ENCODE peak calls at places on chromosomes 5 and 9, in nine cellular contexts. A is GM12878, E is PC-3, W is psoas muscle, P is ovary, L is lung, Z is mucosa of descending colon, Q is colonic mucosa, K is heart left ventricle. B is an unnamed sample.

GRCh38 chr5:158060216-158060615 is 201.3 kb upstream of the CLINT1 start:
- DNase-seq in A (no peak), E (peak; percentile 68), W (no peak), P (no peak), L (no peak), Z (no peak), Q (no peak), K (no peak), B (no peak)

GRCh38 chr5:15383469-15383868 is 116.5 kb upstream of the FBXL7 start:
- DNase-seq in A (no peak), E (peak; percentile 34), W (no peak), P (no peak), L (no peak), Z (no peak), Q (no peak), K (no peak), B (peak; percentile 22)

GRCh38 chr9:22119537-22120167 is 110.5 kb upstream of the CDKN2B start:
- DNase-seq in A (no peak), E (peak; percentile 61), W (no peak), P (no peak), L (no peak), Z (no peak), Q (no peak), K (no peak), B (no peak)

GRCh38 chr5:11596657-11597071 is 307.6 kb downstream of the CTNND2 start:
- DNase-seq in A (no peak), E (no peak), W (no peak), P (no peak), L (no peak), Z (no peak), Q (no peak), K (no peak), B (peak; percentile 13)

GRCh38 chr5:116237917-116238502 is 153.2 kb downstream of the COMMD10 start:
- DNase-seq in A (no peak), E (peak; percentile 22), W (no peak), P (no peak), L (no peak), Z (no peak), Q (no peak), K (no peak), B (no peak)

GRCh38 chr9:133368249-133368881 is 7.5 kb downstream of the SURF4 start:
- DNase-seq in A (no peak), E (no peak), W (no peak), P (no peak), L (no peak), Z (no peak), Q (peak; percentile 60), K (no peak), B (peak; percentile 57)

GRCh38 chr5:137572042-137572695 is 73.0 kb upstream of the SPOCK1 start:
- DNase-seq in A (no peak), E (peak; percentile 51), W (no peak), P (no peak), L (no peak), Z (no peak), Q (no peak), K (no peak), B (no peak)

GRCh38 chr5:2536632-2537031 is 214.8 kb downstream of the IRX2 start:
- DNase-seq in A (no peak), E (no peak), W (no peak), P (no peak), L (no peak), Z (no peak), Q (no peak), K (no peak), B (no peak)

GRCh38 chr9:102049586-102050246 is 311.3 kb upstream of the GRIN3A start:
- DNase-seq in A (no peak), E (no peak), W (no peak), P (no peak), L (no peak), Z (no peak), Q (no peak), K (no peak), B (no peak)

GRCh38 chr5:97418472-97418871 is 235.4 kb upstream of the RIOK2 start:
- DNase-seq in A (peak; percentile 28), E (no peak), W (no peak), P (no peak), L (no peak), Z (no peak), Q (no peak), K (no peak), B (no peak)

GRCh38 chr5:61551637-61552313 is 219.7 kb downstream of the ZSWIM6 start:
- DNase-seq in A (no peak), E (no peak), W (no peak), P (no peak), L (no peak), Z (no peak), Q (no peak), K (no peak), B (no peak)

GRCh38 chr9:74735761-74736160 is 152.0 kb downstream of the TRPM6 start:
- DNase-seq in A (no peak), E (no peak), W (no peak), P (no peak), L (no peak), Z (no peak), Q (no peak), K (no peak), B (no peak)

GRCh38 chr9:76808636-76809035 is 44.4 kb downstream of the PCA3 start:
- DNase-seq in A (no peak), E (peak; percentile 7), W (no peak), P (no peak), L (no peak), Z (no peak), Q (no peak), K (no peak), B (no peak)

GRCh38 chr9:121598167-121599000 is 53.0 kb upstream of the DAB2IP start:
- DNase-seq in A (no peak), E (peak; percentile 82), W (peak; percentile 83), P (peak; percentile 87), L (peak; percentile 86), Z (peak; percentile 72), Q (peak; percentile 67), K (peak; percentile 89), B (no peak)

GRCh38 chr5:157821405-157821804 is 37.5 kb downstream of the CLINT1 start:
- DNase-seq in A (no peak), E (no peak), W (no peak), P (no peak), L (no peak), Z (no peak), Q (no peak), K (no peak), B (no peak)

GRCh38 chr5:42426036-42426435 is 2.8 kb downstream of the GHR start:
- DNase-seq in A (no peak), E (no peak), W (no peak), P (no peak), L (no peak), Z (no peak), Q (no peak), K (no peak), B (peak; percentile 97)

GRCh38 chr5:172769598-172770373 is 1.2 kb downstream of the DUSP1 start:
- DNase-seq in A (no peak), E (no peak), W (peak; percentile 57), P (peak; percentile 70), L (no peak), Z (no peak), Q (no peak), K (peak; percentile 69), B (no peak)

GRCh38 chr5:35820720-35821119 is 36.0 kb upstream of the IL7R start:
- DNase-seq in A (no peak), E (no peak), W (no peak), P (no peak), L (no peak), Z (no peak), Q (no peak), K (no peak), B (no peak)
- TF ChIP-seq CTCF in A (no peak), E (no peak), W (no peak), P (no peak), L (no peak), Z (no peak), Q (no peak), K (no peak), B (no peak)

GRCh38 chr5:112614986-112615385 is 122.7 kb upstream of the APC start:
- DNase-seq in A (no peak), E (peak; percentile 54), W (no peak), P (no peak), L (no peak), Z (no peak), Q (no peak), K (no peak), B (no peak)

GRCh38 chr5:112614285-112614684 is 123.4 kb upstream of the APC start:
- DNase-seq in A (no peak), E (peak; percentile 39), W (no peak), P (no peak), L (no peak), Z (no peak), Q (no peak), K (no peak), B (peak; percentile 59)

GRCh38 chr5:112612663-112613062 is 125.0 kb upstream of the APC start:
- DNase-seq in A (no peak), E (no peak), W (no peak), P (no peak), L (no peak), Z (no peak), Q (no peak), K (no peak), B (no peak)

GRCh38 chr5:112616812-112617547 is 120.7 kb upstream of the APC start:
- DNase-seq in A (no peak), E (no peak), W (no peak), P (no peak), L (no peak), Z (no peak), Q (no peak), K (no peak), B (no peak)
- H3K4me3 ChIP-seq in A (no peak overlapping the region), E (no peak overlapping the region), W (no peak overlapping the region), P (no peak overlapping the region), L (no peak overlapping the region), Z (no peak overlapping the region), Q (no peak overlapping the region), K (no peak overlapping the region), B (no peak overlapping the region)

GRCh38 chr9:78130004-78130403 is 98.4 kb upstream of the GNAQ start:
- DNase-seq in A (no peak), E (peak; percentile 25), W (no peak), P (no peak), L (no peak), Z (no peak), Q (peak; percentile 31), K (no peak), B (no peak)
- TF ChIP-seq CTCF in A (no peak), E (peak; percentile 39), W (no peak), P (no peak), L (no peak), Z (no peak), Q (no peak), K (no peak), B (no peak)

DNA sequence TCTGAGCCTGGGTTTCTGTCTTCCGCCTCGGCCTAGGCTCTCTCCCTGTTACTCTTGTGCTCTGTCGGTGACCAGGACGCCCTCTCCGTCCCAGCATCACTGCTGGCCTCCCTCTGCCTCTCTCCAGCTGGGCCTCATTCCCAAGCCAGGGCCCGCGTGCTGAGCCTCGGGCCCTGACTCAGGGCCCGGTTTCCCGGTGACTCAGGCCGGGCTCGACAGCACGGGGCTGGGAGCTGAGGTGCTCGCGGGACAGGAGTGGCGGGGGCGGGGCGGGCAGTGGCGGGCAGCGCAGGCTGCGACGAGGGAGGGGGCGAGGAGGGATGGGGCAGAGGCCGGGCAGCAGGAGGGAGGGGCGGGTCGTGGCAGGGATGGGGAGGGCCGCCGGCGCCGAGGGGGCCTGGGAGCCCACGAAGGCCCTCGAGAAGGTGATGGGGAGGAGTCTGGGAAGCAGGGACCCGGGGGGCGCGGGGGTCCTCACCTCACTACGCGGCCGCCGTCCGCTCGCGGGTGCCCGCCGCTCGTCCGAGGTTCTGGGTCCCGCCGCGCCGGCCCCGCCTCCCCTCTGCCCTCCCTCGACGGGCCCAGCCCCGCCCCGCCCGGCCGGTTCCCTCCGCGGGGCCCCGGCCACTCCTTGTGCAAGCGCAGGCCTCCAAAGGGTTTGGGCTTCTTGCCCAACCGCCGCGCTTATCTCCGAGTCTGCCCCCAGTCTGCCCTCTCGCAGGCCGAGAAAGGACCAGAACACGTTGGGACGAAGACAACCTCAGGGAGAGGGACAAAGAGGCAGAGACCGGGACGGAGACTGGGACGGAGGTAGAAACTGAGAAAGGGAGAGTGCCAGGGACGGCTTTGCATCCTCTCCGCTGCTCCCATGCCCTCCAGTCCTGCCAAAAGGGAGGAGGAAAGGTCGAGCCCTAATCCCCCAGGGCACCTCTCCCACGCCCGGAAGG is at the start of gene ARAP3:
- DNase-seq in A (no peak), E (peak; percentile 85), W (peak; percentile 85), P (peak; percentile 83), L (peak; percentile 88), Z (peak; percentile 89), Q (peak; percentile 88), K (peak; percentile 94), B (no peak)
- H3K4me3 ChIP-seq in A (no peak within 1 kb of the TSS), E (peak within 1 kb of the TSS; percentile 54), W (peak within 1 kb of the TSS; percentile 65), P (peak within 1 kb of the TSS; percentile 49), L (peak within 1 kb of the TSS; percentile 51), Z (peak within 1 kb of the TSS; percentile 6), Q (peak within 1 kb of the TSS; percentile 48), K (peak within 1 kb of the TSS; percentile 49), B (no peak within 1 kb of the TSS)